ENCODE peak calls at places on chromosome 14, in six cellular contexts. One of them, this sample, is unnamed.

GRCh38 chr14:33404964-33405574 is 466.4 kb downstream of the NPAS3 start:
- DNase-seq in IMR-90: no peak
- DNase-seq in lower lobe of right lung: no peak
- DNase-seq in AG04450: no peak
- DNase-seq in GM12865: no peak
- DNase-seq in kidney epithelial cell: no peak
- DNase-seq in this sample: no peak

GRCh38 chr14:35335388-35336092 is 43.4 kb downstream of the PSMA6 start:
- DNase-seq in GM12865: no peak
- DNase-seq in IMR-90: no peak
- DNase-seq in kidney epithelial cell: no peak
- DNase-seq in AG04450: no peak
- DNase-seq in lower lobe of right lung: no peak
- DNase-seq in this sample: no peak

GRCh38 chr14:54356172-54356571 is 40.6 kb upstream of the CDKN3 start:
- DNase-seq in GM12865: no peak
- DNase-seq in lower lobe of right lung: no peak
- DNase-seq in kidney epithelial cell: no peak
- DNase-seq in IMR-90: peak
- DNase-seq in AG04450: no peak
- DNase-seq in this sample: no peak

GRCh38 chr14:95910628-95911027 is 34.0 kb downstream of the TUNAR start:
- DNase-seq in GM12865: no peak
- DNase-seq in lower lobe of right lung: no peak
- DNase-seq in AG04450: no peak
- DNase-seq in kidney epithelial cell: no peak
- DNase-seq in IMR-90: no peak
- DNase-seq in this sample: no peak

GRCh38 chr14:74973003-74973614 is 17.7 kb upstream of the PGF start:
- DNase-seq in IMR-90: peak
- DNase-seq in lower lobe of right lung: no peak
- DNase-seq in AG04450: no peak
- DNase-seq in GM12865: peak
- DNase-seq in kidney epithelial cell: no peak
- DNase-seq in this sample: no peak

GRCh38 chr14:83147006-83147405 is 1613.4 kb upstream of the SEL1L start:
- DNase-seq in lower lobe of right lung: no peak
- DNase-seq in kidney epithelial cell: no peak
- DNase-seq in AG04450: peak
- DNase-seq in GM12865: no peak
- DNase-seq in IMR-90: peak
- DNase-seq in this sample: no peak

GRCh38 chr14:104843442-104844305 is 21.4 kb upstream of the CEP170B start:
- DNase-seq in AG04450: no peak
- DNase-seq in IMR-90: no peak
- DNase-seq in lower lobe of right lung: no peak
- DNase-seq in kidney epithelial cell: no peak
- DNase-seq in GM12865: no peak
- DNase-seq in this sample: no peak

GRCh38 chr14:22434030-22434429 is 155.0 kb downstream of the DAD1 start:
- DNase-seq in IMR-90: no peak
- DNase-seq in kidney epithelial cell: no peak
- DNase-seq in AG04450: no peak
- DNase-seq in GM12865: no peak
- DNase-seq in lower lobe of right lung: no peak
- DNase-seq in this sample: no peak

GRCh38 chr14:61585598-61586538 is 109.4 kb upstream of the HIF1A start:
- DNase-seq in GM12865: no peak
- DNase-seq in IMR-90: peak
- DNase-seq in kidney epithelial cell: no peak
- DNase-seq in AG04450: no peak
- DNase-seq in lower lobe of right lung: no peak
- DNase-seq in this sample: no peak

GRCh38 chr14:56284641-56285040 is 166.4 kb downstream of the PELI2 start:
- DNase-seq in kidney epithelial cell: no peak
- DNase-seq in lower lobe of right lung: no peak
- DNase-seq in GM12865: no peak
- DNase-seq in AG04450: no peak
- DNase-seq in IMR-90: peak
- DNase-seq in this sample: no peak

GRCh38 chr14:54138354-54139038 is 181.9 kb upstream of the BMP4 start:
- DNase-seq in kidney epithelial cell: no peak
- DNase-seq in GM12865: no peak
- DNase-seq in IMR-90: no peak
- DNase-seq in lower lobe of right lung: no peak
- DNase-seq in AG04450: no peak
- DNase-seq in this sample: no peak

GRCh38 chr14:84086714-84087113 is 1443.2 kb upstream of the FLRT2 start:
- DNase-seq in AG04450: no peak
- DNase-seq in IMR-90: no peak
- DNase-seq in GM12865: no peak
- DNase-seq in kidney epithelial cell: no peak
- DNase-seq in lower lobe of right lung: no peak
- DNase-seq in this sample: no peak

GRCh38 chr14:94009767-94010166 is 12.7 kb downstream of the CCDC197 start:
- DNase-seq in kidney epithelial cell: peak
- DNase-seq in lower lobe of right lung: no peak
- DNase-seq in GM12865: peak
- DNase-seq in IMR-90: peak
- DNase-seq in AG04450: peak
- DNase-seq in this sample: no peak

DNA sequence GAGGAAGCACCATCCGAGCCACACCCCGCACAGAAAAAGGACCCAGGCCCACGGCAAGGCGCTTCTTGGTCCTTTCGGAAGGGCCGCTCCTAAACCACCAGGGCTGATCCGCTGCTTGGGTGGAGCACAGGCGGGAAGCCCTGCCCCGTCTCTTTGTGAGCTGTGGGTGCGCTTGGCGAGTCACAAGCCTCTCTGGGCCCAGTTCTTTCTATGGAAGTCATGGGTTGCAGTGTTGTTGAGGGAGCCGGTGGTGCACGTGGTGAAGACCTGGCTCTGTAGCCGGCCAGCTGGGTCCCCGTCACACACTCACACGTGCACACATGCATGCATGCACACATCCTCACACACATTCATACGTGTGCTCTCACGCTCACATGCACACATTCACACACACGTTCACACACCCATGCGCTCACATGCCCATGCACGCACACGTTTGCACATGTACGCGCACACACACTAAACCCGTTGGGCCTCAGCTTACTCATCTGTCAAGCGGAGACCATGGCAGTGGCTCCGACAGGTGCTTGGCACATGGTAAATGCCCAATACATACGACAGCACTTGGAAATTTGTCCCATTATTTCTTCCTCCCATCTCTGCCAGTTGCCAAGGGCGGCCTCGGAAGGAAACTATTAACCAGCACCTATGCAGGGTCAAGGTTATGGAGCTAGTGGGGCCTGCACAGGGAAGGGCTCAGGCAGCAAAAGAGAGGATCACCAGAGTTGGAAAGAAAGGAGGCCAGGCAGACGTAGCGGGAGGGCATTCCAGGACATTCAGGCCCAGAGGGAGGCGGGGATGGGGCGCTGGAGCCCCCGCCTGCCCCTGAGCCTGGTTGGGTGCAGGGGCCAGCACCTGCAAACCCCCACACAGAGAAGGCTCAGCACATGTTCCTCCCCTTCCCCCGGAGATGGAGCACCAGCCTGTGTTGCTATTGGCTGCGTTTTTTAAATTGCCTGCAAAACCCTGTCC is 96.9 kb downstream of the SETD3 start:
- DNase-seq in GM12865: no peak
- DNase-seq in AG04450: no peak
- DNase-seq in lower lobe of right lung: no peak
- DNase-seq in kidney epithelial cell: no peak
- DNase-seq in IMR-90: no peak
- DNase-seq in this sample: no peak
- TF ChIP-seq CTCF in GM12865: no peak
- TF ChIP-seq CTCF in AG04450: no peak
- TF ChIP-seq CTCF in lower lobe of right lung: no peak
- TF ChIP-seq CTCF in kidney epithelial cell: no peak
- TF ChIP-seq CTCF in IMR-90: no peak
- TF ChIP-seq CTCF in this sample: no peak

GRCh38 chr14:77710364-77710763 is 2.5 kb downstream of the SLIRP start:
- DNase-seq in IMR-90: no peak
- DNase-seq in lower lobe of right lung: no peak
- DNase-seq in kidney epithelial cell: no peak
- DNase-seq in GM12865: no peak
- DNase-seq in AG04450: no peak
- DNase-seq in this sample: no peak

GRCh38 chr14:77707355-77707723 is 484 bp downstream of the ALKBH1 start:
- DNase-seq in kidney epithelial cell: no peak
- DNase-seq in lower lobe of right lung: no peak
- DNase-seq in AG04450: peak
- DNase-seq in GM12865: peak
- DNase-seq in IMR-90: peak
- DNase-seq in this sample: no peak

GRCh38 chr14:77708749-77709148 is 846 bp downstream of the SLIRP start:
- DNase-seq in IMR-90: no peak
- DNase-seq in lower lobe of right lung: no peak
- DNase-seq in kidney epithelial cell: no peak
- DNase-seq in GM12865: no peak
- DNase-seq in AG04450: no peak
- DNase-seq in this sample: no peak

GRCh38 chr14:77707724-77708408 is at the start of the genes ALKBH1 and SLIRP:
- DNase-seq in lower lobe of right lung: peak
- DNase-seq in IMR-90: peak
- DNase-seq in AG04450: peak
- DNase-seq in GM12865: peak
- DNase-seq in kidney epithelial cell: peak
- DNase-seq in this sample: peak

DNA sequence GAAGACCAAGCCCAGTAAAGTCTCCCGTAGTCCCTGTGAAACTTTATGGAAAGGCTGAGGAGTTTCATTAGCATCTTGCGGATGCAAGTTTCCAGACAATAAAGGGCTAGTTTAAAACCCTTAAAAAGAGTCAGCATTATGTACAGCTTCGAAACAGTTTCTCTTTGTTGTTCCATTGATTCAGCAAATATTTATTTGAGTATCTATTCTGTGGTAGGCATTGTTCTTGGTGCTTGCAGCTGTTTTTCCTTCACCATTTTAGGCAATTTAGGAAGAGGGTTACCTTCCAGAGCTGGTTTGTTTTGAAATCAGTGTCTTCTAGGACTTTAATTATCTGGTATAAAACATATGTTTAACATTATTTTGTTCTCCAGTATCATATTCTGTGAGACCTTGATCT is 1.5 kb downstream of the SLIRP start:
- DNase-seq in lower lobe of right lung: no peak
- DNase-seq in AG04450: no peak
- DNase-seq in GM12865: no peak
- DNase-seq in IMR-90: no peak
- DNase-seq in kidney epithelial cell: no peak
- DNase-seq in this sample: no peak
- H3K4me3 ChIP-seq in lower lobe of right lung: peak
- H3K4me3 ChIP-seq in AG04450: peak
- H3K4me3 ChIP-seq in GM12865: peak
- H3K4me3 ChIP-seq in IMR-90: no peak
- H3K4me3 ChIP-seq in kidney epithelial cell: no peak
- H3K4me3 ChIP-seq in this sample: no peak

GRCh38 chr14:52531481-52531880 is 20.8 kb downstream of the TXNDC16 start:
- DNase-seq in kidney epithelial cell: no peak
- DNase-seq in IMR-90: no peak
- DNase-seq in GM12865: no peak
- DNase-seq in lower lobe of right lung: no peak
- DNase-seq in AG04450: no peak
- DNase-seq in this sample: no peak

GRCh38 chr14:52522033-52522432 is 30.3 kb downstream of the TXNDC16 start:
- DNase-seq in AG04450: no peak
- DNase-seq in IMR-90: no peak
- DNase-seq in kidney epithelial cell: no peak
- DNase-seq in GM12865: no peak
- DNase-seq in lower lobe of right lung: no peak
- DNase-seq in this sample: no peak

GRCh38 chr14:52527052-52527451 is 25.3 kb downstream of the TXNDC16 start:
- DNase-seq in GM12865: no peak
- DNase-seq in AG04450: no peak
- DNase-seq in lower lobe of right lung: no peak
- DNase-seq in kidney epithelial cell: no peak
- DNase-seq in IMR-90: no peak
- DNase-seq in this sample: no peak
- TF ChIP-seq CTCF in GM12865: no peak
- TF ChIP-seq CTCF in AG04450: no peak
- TF ChIP-seq CTCF in lower lobe of right lung: no peak
- TF ChIP-seq CTCF in kidney epithelial cell: no peak
- TF ChIP-seq CTCF in IMR-90: no peak
- TF ChIP-seq CTCF in this sample: no peak

DNA sequence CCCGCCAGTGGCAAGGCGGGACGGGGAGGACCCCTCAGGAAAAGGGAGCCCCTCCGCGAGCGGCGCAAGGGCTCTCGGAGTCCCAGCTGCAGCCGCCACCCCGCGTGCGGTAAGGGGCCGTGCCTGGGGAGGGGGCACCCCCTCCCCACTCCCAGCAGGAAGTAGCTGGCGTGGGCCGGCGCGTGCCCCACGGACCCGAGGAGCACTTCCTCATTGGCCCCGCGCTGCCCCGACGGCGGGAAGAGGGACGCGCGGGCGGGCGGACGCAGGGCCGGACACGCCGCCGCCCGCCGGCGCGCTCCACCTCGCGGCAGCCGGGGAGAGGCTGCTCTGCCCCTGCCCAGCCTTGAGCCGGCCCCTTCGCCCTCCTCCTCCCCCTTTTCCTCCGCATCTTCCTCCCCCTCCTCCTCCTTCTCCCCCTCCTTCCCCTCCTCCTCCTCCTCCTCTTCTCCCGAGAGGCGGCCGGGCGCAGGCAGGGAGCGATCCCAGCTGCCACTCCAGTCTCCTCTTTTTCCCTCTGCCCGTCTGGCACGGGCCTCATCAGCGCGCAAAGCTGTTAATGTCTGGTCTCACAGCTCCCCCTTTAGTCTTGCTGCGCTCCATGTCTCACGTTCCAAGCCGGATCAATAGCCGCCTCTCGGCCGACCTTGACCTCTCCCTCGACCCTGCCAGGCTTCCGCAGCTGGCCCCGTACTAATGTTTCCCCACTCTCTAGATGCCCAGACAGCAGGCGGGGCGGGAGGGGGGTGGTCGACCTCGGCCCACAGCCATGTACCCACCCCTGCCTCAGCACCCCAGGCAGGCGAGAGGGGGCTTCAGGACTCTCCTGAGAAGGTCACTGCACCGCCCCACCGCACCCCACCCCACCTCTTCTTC is 2.6 kb upstream of the BCL11B start:
- DNase-seq in IMR-90: peak
- DNase-seq in lower lobe of right lung: no peak
- DNase-seq in AG04450: no peak
- DNase-seq in kidney epithelial cell: peak
- DNase-seq in GM12865: peak
- DNase-seq in this sample: no peak
- H3K4me3 ChIP-seq in IMR-90: peak
- H3K4me3 ChIP-seq in lower lobe of right lung: peak
- H3K4me3 ChIP-seq in AG04450: peak
- H3K4me3 ChIP-seq in kidney epithelial cell: peak
- H3K4me3 ChIP-seq in GM12865: peak
- H3K4me3 ChIP-seq in this sample: peak

This sample was measured in BJ.